ENCODE peak calls at places on chromosomes 3 and 15, in ten cellular contexts. Z is astrocyte, C is endodermal cell, X is esophagus squamous epithelium, U is GM12878, A is OCI-LY7, H is body of pancreas, J is tibial artery, O is heart left ventricle, G is stomach. E is an unnamed sample.

GRCh38 chr3:18111702-18112311 is 313.3 kb downstream of the SATB1 start:
- DNase-seq in Z (no peak), C (no peak), X (no peak), U (peak; percentile 31), A (peak; percentile 21), H (no peak), J (no peak), O (no peak), G (no peak), E (no peak)

GRCh38 chr15:28981351-28981720 is 95.6 kb downstream of the APBA2 start:
- DNase-seq in Z (peak; percentile 66), C (no peak), X (no peak), U (no peak), A (no peak), H (no peak), J (no peak), O (no peak), G (no peak), E (no peak)

GRCh38 chr3:43733459-43734384 is 43.0 kb downstream of the ABHD5 start:
- DNase-seq in Z (peak; percentile 91), C (peak; percentile 70), X (no peak), U (no peak), A (no peak), H (peak; percentile 37), J (peak; percentile 38), O (peak; percentile 74), G (no peak), E (peak; percentile 56)

GRCh38 chr3:12663311-12663935 is 494 bp downstream of the RAF1 start:
- DNase-seq in Z (no peak), C (no peak), X (no peak), U (no peak), A (peak; percentile 70), H (peak; percentile 48), J (peak; percentile 75), O (peak; percentile 52), G (peak; percentile 48), E (peak; percentile 34)

GRCh38 chr3:50737511-50738251 is 63.0 kb downstream of the DOCK3 start:
- DNase-seq in Z (no peak), C (no peak), X (no peak), U (no peak), A (no peak), H (no peak), J (no peak), O (no peak), G (no peak), E (no peak)

GRCh38 chr3:156642750-156643728 is 31.4 kb upstream of the TIPARP start:
- DNase-seq in Z (no peak), C (peak; percentile 60), X (no peak), U (no peak), A (no peak), H (no peak), J (no peak), O (no peak), G (no peak), E (no peak)

GRCh38 chr3:64685800-64686445 is 1.9 kb downstream of the ADAMTS9 start:
- DNase-seq in Z (peak; percentile 91), C (peak; percentile 96), X (no peak), U (no peak), A (no peak), H (peak; percentile 81), J (peak; percentile 86), O (peak; percentile 95), G (peak; percentile 84), E (peak; percentile 60)

GRCh38 chr15:62612183-62612733 is 430.3 kb upstream of the TPM1 start:
- DNase-seq in Z (no peak), C (no peak), X (no peak), U (no peak), A (no peak), H (no peak), J (no peak), O (no peak), G (no peak), E (no peak)

GRCh38 chr3:196979545-196979944 is 10.9 kb upstream of the PIGZ start:
- DNase-seq in Z (no peak), C (peak; percentile 32), X (no peak), U (no peak), A (no peak), H (no peak), J (no peak), O (peak; percentile 7), G (peak; percentile 18), E (no peak)

GRCh38 chr3:103690536-103690935 is 1255.7 kb downstream of the ZPLD1 start:
- DNase-seq in Z (no peak), C (peak; percentile 45), X (no peak), U (no peak), A (no peak), H (no peak), J (no peak), O (no peak), G (no peak), E (no peak)

DNA sequence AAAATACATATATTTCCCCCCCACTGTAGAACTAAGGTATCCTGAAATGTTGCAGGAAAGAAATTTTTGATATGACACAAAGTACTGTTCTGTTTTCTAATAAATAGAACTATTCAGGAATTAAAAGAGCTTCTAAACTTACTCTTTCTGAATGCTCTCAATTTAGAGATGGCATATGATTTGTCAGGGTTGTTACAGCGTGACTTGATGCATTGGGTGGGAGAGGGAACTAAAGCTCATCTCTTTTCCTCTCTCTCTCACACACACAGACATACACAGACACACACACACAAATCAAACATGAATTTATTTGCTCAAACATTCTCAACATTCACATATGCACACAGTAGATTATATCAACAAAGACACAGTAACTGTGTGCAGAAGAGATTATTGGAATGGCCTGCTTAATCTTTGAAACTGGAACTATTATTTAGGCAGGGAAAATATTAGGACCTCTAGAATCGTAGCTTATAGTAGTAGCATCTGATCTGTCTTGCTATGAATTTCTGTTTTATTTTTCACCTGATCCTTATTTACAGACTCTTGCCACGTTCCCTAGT is 807.4 kb upstream of the GBE1 start:
- DNase-seq in Z (no peak), C (no peak), X (no peak), U (no peak), A (no peak), H (no peak), J (no peak), O (no peak), G (no peak), E (no peak)
- H3K4me1 ChIP-seq in Z (no peaks in the 10 kb centered on the region), C (no peaks in the 10 kb centered on the region), X (no peaks in the 10 kb centered on the region), U (no peaks in the 10 kb centered on the region), A (no peaks in the 10 kb centered on the region), H (no peaks in the 10 kb centered on the region), J (no peaks in the 10 kb centered on the region), O (no peaks in the 10 kb centered on the region), G (no peaks in the 10 kb centered on the region), E (no peaks in the 10 kb centered on the region)

DNA sequence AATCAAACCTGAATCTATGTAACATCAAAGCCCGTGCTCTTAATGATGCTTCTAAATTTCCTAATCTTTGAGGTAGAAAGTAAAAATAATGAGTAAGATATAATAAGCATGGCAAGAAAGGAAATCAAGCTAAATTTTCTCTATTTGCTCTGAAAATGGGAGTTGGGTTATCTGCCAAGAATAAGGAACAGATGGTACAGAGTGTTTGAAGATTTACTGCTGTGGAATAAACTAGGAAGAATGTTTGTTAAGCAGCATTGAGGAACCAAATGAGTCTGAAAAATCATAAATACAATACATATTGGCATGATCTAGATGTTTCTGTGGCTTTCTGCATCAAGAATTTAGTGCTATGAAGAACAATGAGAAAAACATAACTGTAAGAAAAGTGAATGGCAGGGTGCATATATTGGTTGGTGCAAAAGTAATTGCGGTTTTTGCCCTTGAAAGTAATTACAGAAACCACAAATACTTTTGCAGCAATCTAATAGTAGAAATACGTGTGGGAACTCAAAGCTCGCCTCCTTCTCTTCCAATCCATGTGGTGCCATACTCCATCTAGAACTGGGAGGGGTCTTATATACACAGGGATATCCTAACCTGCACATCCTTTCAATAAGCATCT is 87.6 kb downstream of the SUCNR1 start:
- DNase-seq in Z (no peak), C (no peak), X (no peak), U (no peak), A (no peak), H (no peak), J (no peak), O (no peak), G (no peak), E (no peak)
- H3K4me3 ChIP-seq in Z (no peak overlapping the region), C (no peak overlapping the region), X (no peak overlapping the region), U (no peak overlapping the region), A (no peak overlapping the region), H (no peak overlapping the region), J (no peak overlapping the region), O (no peak overlapping the region), G (no peak overlapping the region), E (no peak overlapping the region)

GRCh38 chr15:82647045-82647834 is at the start of gene CPEB1:
- DNase-seq in Z (no peak), C (peak; percentile 74), X (no peak), U (no peak), A (no peak), H (peak; percentile 52), J (peak; percentile 38), O (peak; percentile 60), G (no peak), E (no peak)
- TF ChIP-seq CTCF in Z (no peak), C (peak; percentile 43), X (no peak), U (no peak), A (no peak), H (no peak), J (no peak), O (no peak), G (no peak), E (peak; percentile 12)

GRCh38 chr3:194483850-194484249 is 3.0 kb downstream of the ATP13A3 start:
- DNase-seq in Z (no peak), C (no peak), X (no peak), U (no peak), A (no peak), H (no peak), J (no peak), O (no peak), G (no peak), E (no peak)
- H3K4me1 ChIP-seq in Z (peaks cover 35% of the 10 kb centered on the region), C (peaks cover 9% of the 10 kb centered on the region), X (peaks cover 68% of the 10 kb centered on the region), U (peaks cover 14% of the 10 kb centered on the region), A (peaks cover 23% of the 10 kb centered on the region), H (peaks cover 50% of the 10 kb centered on the region), J (peaks cover 15% of the 10 kb centered on the region), O (peaks cover 37% of the 10 kb centered on the region), G (peaks cover 72% of the 10 kb centered on the region), E (peaks cover 63% of the 10 kb centered on the region)

GRCh38 chr3:143294183-143294582 is 174.6 kb downstream of the CHST2 start:
- DNase-seq in Z (no peak), C (no peak), X (no peak), U (no peak), A (no peak), H (no peak), J (no peak), O (no peak), G (no peak), E (no peak)
- H3K4me3 ChIP-seq in Z (no peak overlapping the region), C (no peak overlapping the region), X (no peak overlapping the region), U (peak overlapping the region; percentile 20), A (no peak overlapping the region), H (no peak overlapping the region), J (no peak overlapping the region), O (no peak overlapping the region), G (no peak overlapping the region), E (no peak overlapping the region)

E was measured in thoracic aorta.